ENCODE peak calls at places on chromosome 21, in five cellular contexts. V, S, B, J and C are unnamed samples.

GRCh38 chr21:26164311-26164710 is 6.3 kb downstream of the APP start:
- DNase-seq in B (no peak), V (no peak), S (no peak), J (no peak), C (no peak)

GRCh38 chr21:21397464-21397863 is 399.3 kb downstream of the NCAM2 start:
- DNase-seq in V (no peak), J (no peak), B (no peak), S (no peak), C (no peak)

GRCh38 chr21:32611471-32611997 is 643 bp downstream of the CFAP298 start:
- DNase-seq in J (peak), B (peak), S (peak), V (peak), C (peak)

GRCh38 chr21:31921079-31921478 is 48.3 kb downstream of the HUNK start:
- DNase-seq in V (no peak), J (no peak), S (no peak), B (no peak), C (no peak)

GRCh38 chr21:26846036-26846931 is 1.1 kb upstream of the ADAMTS1 start:
- DNase-seq in S (peak), J (no peak), V (no peak), B (no peak), C (peak)

GRCh38 chr21:26169611-26170470 is 729 bp downstream of the APP start:
- DNase-seq in S (peak), B (peak), J (peak), V (peak), C (peak)

GRCh38 chr21:36788116-36788515 is 89.2 kb downstream of the SIM2 start:
- DNase-seq in S (no peak), V (no peak), J (no peak), B (no peak), C (no peak)

GRCh38 chr21:26686278-26686677 is 113.2 kb upstream of the CYYR1 start:
- DNase-seq in J (peak), V (no peak), S (peak), B (no peak), C (peak)

GRCh38 chr21:44275041-44275440 is 10.6 kb upstream of the AIRE start:
- DNase-seq in S (no peak), V (no peak), J (no peak), B (no peak), C (no peak)

GRCh38 chr21:36424592-36424991 is 39.4 kb downstream of the CHAF1B start:
- DNase-seq in B (no peak), J (no peak), V (no peak), S (peak), C (no peak)

GRCh38 chr21:46116846-46117585 is 19.1 kb downstream of the COL6A2 start:
- DNase-seq in S (peak), J (no peak), V (no peak), B (no peak), C (peak)

GRCh38 chr21:44918581-44919033 is 2.1 kb downstream of the ITGB2 start:
- DNase-seq in B (no peak), J (no peak), V (no peak), S (peak), C (peak)

GRCh38 chr21:43004926-43005325 is 30.6 kb downstream of the PKNOX1 start:
- DNase-seq in S (no peak), B (no peak), V (no peak), J (no peak), C (no peak)

GRCh38 chr21:43694437-43695079 is 24.4 kb upstream of the PDXK start:
- DNase-seq in B (no peak), J (no peak), S (no peak), V (no peak), C (no peak)

GRCh38 chr21:42068256-42068545 is 2.9 kb upstream of the UMODL1 start:
- DNase-seq in S (no peak), J (no peak), B (no peak), V (no peak), C (no peak)

GRCh38 chr21:37534431-37534830 is 167.9 kb downstream of the DYRK1A start:
- DNase-seq in S (no peak), B (no peak), V (no peak), J (no peak), C (no peak)

GRCh38 chr21:36092676-36093075 is 22.9 kb downstream of the CBR1 start:
- DNase-seq in S (no peak), V (no peak), B (no peak), J (no peak), C (no peak)

GRCh38 chr21:26849428-26850115 is 4.4 kb upstream of the ADAMTS1 start:
- DNase-seq in S (peak), J (no peak), B (no peak), V (peak), C (no peak)

GRCh38 chr21:36145259-36145658 is 10.4 kb downstream of the CBR3 start:
- DNase-seq in B (no peak), V (no peak), S (no peak), J (no peak), C (no peak)

GRCh38 chr21:17513214-17514123 is 626 bp downstream of the CXADR start:
- DNase-seq in S (peak), J (peak), B (peak), V (no peak), C (peak)

GRCh38 chr21:45629046-45629981 is 14.2 kb upstream of the PCBP3 start:
- DNase-seq in V (no peak), S (peak), J (no peak), B (no peak), C (peak)

GRCh38 chr21:43306391-43306790 is 120.5 kb downstream of the SIK1 start:
- DNase-seq in S (no peak), J (no peak), B (no peak), V (no peak), C (no peak)

GRCh38 chr21:22573834-22574233 is 1575.6 kb downstream of the NCAM2 start:
- DNase-seq in S (no peak), V (no peak), J (no peak), B (no peak), C (no peak)

GRCh38 chr21:39971961-39972360 is 104.7 kb downstream of the PCP4 start:
- DNase-seq in J (no peak), B (no peak), S (no peak), V (no peak), C (no peak)

GRCh38 chr21:29366532-29366931 is 67.8 kb downstream of the BACH1 start:
- DNase-seq in S (no peak), J (no peak), B (no peak), V (no peak), C (peak)

GRCh38 chr21:45251635-45252447 is 35.9 kb downstream of the POFUT2 start:
- DNase-seq in J (no peak), S (no peak), V (no peak), B (no peak), C (peak)

GRCh38 chr21:29376556-29376955 is 77.8 kb downstream of the BACH1 start:
- DNase-seq in V (no peak), B (peak), J (peak), S (peak), C (peak)

GRCh38 chr21:28687571-28687970 is 305.1 kb downstream of the LTN1 start:
- DNase-seq in B (no peak), S (no peak), J (no peak), V (no peak), C (no peak)

GRCh38 chr21:28436286-28436932 is 556.3 kb downstream of the LTN1 start:
- DNase-seq in J (no peak), S (no peak), B (no peak), V (no peak), C (no peak)